ENCODE peak calls at places on chromosomes 1 and 21, in eight cellular contexts. Q is heart left ventricle, K is uterus, W is prostate gland, X is endothelial cell of umbilical vein, J is esophagus squamous epithelium, L is IMR-90, H is adrenal gland. P is an unnamed sample.

GRCh38 chr1:94925561-94926364 is 1.1 kb downstream of the CNN3 start:
- DNase-seq in Q (peak; percentile 82), J (no peak), X (peak; percentile 81), H (peak; percentile 76), W (peak; percentile 74), K (peak; percentile 89), L (peak; percentile 87), P (peak; percentile 69)

GRCh38 chr21:33951276-33952178 is 35.9 kb upstream of the ATP5PO start:
- DNase-seq in Q (no peak), K (no peak), X (no peak), H (no peak), L (peak; percentile 79), W (no peak), J (no peak), P (no peak)

GRCh38 chr1:54498383-54499096 is 49.5 kb upstream of the ACOT11 start:
- DNase-seq in L (no peak), H (no peak), J (no peak), Q (no peak), K (no peak), W (no peak), X (no peak), P (no peak)

GRCh38 chr1:11845641-11846335 is 1.8 kb downstream of the NPPA start:
- DNase-seq in Q (no peak), J (no peak), W (no peak), L (peak; percentile 24), K (no peak), X (peak; percentile 20), H (no peak), P (no peak)

GRCh38 chr1:168636642-168637111 is 60.3 kb downstream of the XCL1 start:
- DNase-seq in J (no peak), L (no peak), K (no peak), H (peak; percentile 15), X (no peak), Q (peak; percentile 39), W (no peak), P (no peak)

GRCh38 chr1:942864-943533 is 16.1 kb downstream of the NOC2L start:
- DNase-seq in K (peak; percentile 77), H (no peak), W (no peak), Q (peak; percentile 68), L (peak; percentile 61), X (no peak), J (no peak), P (no peak)

GRCh38 chr1:243939167-243939848 is 89.3 kb upstream of the AKT3 start:
- DNase-seq in J (no peak), X (peak; percentile 47), Q (no peak), K (no peak), W (no peak), L (peak; percentile 65), H (no peak), P (no peak)

GRCh38 chr21:17779486-17779885 is 39.7 kb downstream of the C21orf91 start:
- DNase-seq in J (no peak), H (no peak), L (no peak), Q (no peak), W (no peak), X (no peak), K (no peak), P (no peak)

GRCh38 chr1:62407398-62408009 is 29.3 kb upstream of the USP1 start:
- DNase-seq in J (no peak), H (no peak), X (peak; percentile 46), W (peak; percentile 38), Q (no peak), L (peak; percentile 55), K (no peak), P (peak; percentile 23)

GRCh38 chr21:26846036-26846931 is 1.1 kb upstream of the ADAMTS1 start:
- DNase-seq in K (peak; percentile 92), L (peak; percentile 82), H (peak; percentile 67), X (peak; percentile 59), J (no peak), Q (peak; percentile 93), W (peak; percentile 40), P (peak; percentile 73)

GRCh38 chr1:1019122-1019999 is 559 bp upstream of the AGRN start:
- DNase-seq in Q (peak; percentile 91), K (peak; percentile 76), J (no peak), X (peak; percentile 64), L (peak; percentile 75), H (peak; percentile 80), W (peak; percentile 78), P (peak; percentile 60)

GRCh38 chr21:15144026-15144425 is 79.2 kb upstream of the NRIP1 start:
- DNase-seq in K (no peak), L (no peak), Q (no peak), J (no peak), W (no peak), X (no peak), H (no peak), P (no peak)

GRCh38 chr21:42025392-42026071 is 15.4 kb upstream of the ZBTB21 start:
- DNase-seq in L (peak; percentile 94), X (no peak), W (no peak), J (no peak), H (peak; percentile 84), K (no peak), Q (no peak), P (no peak)

GRCh38 chr1:39255212-39255611 is 50.7 kb downstream of the MACF1 start:
- DNase-seq in J (no peak), X (no peak), L (peak; percentile 39), K (no peak), H (no peak), W (no peak), Q (no peak), P (no peak)

GRCh38 chr1:94110021-94110761 is 10.8 kb downstream of the ABCA4 start:
- DNase-seq in W (no peak), L (no peak), K (peak; percentile 9), H (no peak), Q (no peak), J (no peak), X (peak; percentile 82), P (no peak)

GRCh38 chr1:23657659-23658275 is 33.8 kb upstream of the RPL11 start:
- DNase-seq in Q (peak; percentile 44), J (no peak), K (no peak), W (no peak), L (peak; percentile 35), H (peak; percentile 47), X (peak; percentile 42), P (peak; percentile 50)

DNA sequence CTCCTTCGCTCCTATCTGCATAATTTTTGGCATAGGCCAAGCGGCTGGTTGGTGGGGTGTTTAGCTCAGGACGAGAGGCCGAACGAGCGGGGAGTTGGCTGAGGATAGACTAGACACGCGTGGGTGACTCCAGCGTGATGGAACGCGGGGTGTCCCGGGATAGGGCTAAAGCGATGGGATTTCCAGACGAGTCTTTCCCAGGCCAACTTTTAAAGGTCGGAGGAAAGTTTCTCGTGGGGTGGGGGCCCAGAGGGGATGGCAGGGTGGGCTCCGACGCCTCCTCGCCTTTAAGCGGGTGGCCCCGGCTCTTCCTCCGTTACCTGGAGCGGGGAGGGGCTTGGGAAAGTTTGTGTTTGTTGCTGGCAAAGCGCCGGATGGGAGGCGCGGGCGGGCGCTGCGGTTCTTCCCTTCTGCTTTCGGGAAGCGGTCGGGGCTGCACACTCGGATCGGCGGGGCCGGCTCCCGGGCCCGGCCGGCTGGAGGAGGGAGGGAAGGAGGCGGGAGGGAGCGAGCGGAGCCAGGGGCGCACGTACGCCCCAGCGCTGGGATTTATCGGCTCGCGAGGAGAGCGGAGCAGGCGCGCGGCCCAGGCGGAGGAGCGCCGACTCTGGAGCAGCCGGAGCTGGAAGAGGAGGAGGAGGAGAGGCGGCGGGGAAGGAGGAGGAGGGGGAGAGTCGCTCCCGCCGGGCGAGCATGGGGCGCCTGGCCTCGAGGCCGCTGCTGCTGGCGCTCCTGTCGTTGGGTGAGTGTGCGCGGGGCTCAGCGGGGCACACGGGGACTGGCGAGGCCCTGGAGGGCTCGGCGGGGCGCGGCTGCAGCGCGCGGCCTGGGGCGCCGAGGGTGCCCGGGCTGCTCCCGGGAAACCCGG is at the start of gene PTGFRN:
- DNase-seq in K (peak; percentile 81), X (peak; percentile 62), L (peak; percentile 6), W (peak; percentile 64), Q (peak; percentile 83), J (no peak), H (peak; percentile 79), P (peak; percentile 33)
- TF ChIP-seq POLR2A in K (no peak), X (no peak), L (no peak), W (peak; percentile 56), Q (no peak), J (no peak), H (peak; percentile 78), P (no peak)

GRCh38 chr1:154859786-154860153 is 10.3 kb downstream of the KCNN3 start:
- DNase-seq in J (no peak), H (no peak), W (no peak), K (no peak), Q (no peak), L (no peak), X (no peak), P (no peak)
- TF ChIP-seq POLR2A in J (no peak), H (no peak), W (no peak), K (no peak), Q (no peak), L (no peak), X (no peak), P (no peak)

GRCh38 chr1:235074335-235075120 is 54.1 kb downstream of the TOMM20 start:
- DNase-seq in L (peak; percentile 92), Q (peak; percentile 66), K (peak; percentile 58), W (peak; percentile 81), H (no peak), X (peak; percentile 78), J (no peak), P (no peak)

GRCh38 chr1:235073968-235074334 is 54.7 kb downstream of the TOMM20 start:
- DNase-seq in Q (no peak), X (no peak), J (no peak), L (no peak), K (no peak), W (peak; percentile 74), H (no peak), P (no peak)

GRCh38 chr1:235072096-235072495 is 56.5 kb downstream of the TOMM20 start:
- DNase-seq in J (no peak), K (no peak), H (no peak), Q (no peak), X (no peak), L (no peak), W (no peak), P (no peak)

GRCh38 chr1:235075121-235075954 is 53.3 kb downstream of the TOMM20 start:
- DNase-seq in J (no peak), W (peak; percentile 42), H (no peak), X (peak; percentile 92), K (peak; percentile 82), Q (peak; percentile 86), L (peak; percentile 97), P (no peak)

DNA sequence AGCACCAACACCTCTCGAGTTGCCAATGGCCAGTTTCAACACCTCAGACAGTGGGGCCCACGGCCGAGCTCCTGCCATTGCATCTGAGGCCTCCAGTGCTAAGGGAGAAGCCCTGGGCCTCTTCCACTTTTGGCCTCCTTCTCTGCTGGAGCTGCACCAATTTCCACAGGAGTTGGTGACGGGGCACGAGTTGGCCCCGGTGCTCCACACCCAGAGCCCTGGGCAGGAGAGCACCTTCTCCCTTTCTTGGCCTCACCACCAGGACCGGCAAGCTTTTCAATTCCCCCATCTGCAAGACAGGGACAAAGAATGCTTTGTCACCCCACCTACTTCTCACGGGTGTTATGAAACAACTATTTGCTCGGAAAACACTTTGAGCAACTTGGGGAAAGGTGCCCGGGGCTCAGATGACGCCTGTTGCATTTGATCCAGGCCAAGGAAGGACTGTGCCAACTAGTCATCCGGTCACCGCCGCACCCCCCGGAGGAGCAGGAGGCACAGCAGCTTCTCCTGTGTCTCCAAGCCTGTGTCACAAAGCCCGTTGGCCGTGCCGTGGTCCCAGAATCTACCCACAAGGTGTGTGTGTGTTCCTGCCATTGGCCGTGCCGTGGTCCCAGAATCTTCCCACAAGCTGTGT is 55.2 kb downstream of the TOMM20 start:
- DNase-seq in H (no peak), J (no peak), Q (peak; percentile 61), W (peak; percentile 95), L (no peak), K (no peak), X (no peak), P (no peak)
- TF ChIP-seq POLR2A in H (no peak), J (no peak), Q (no peak), W (peak; percentile 23), L (no peak), K (no peak), X (no peak), P (no peak)

GRCh38 chr1:116716391-116716790 is 37.8 kb upstream of the CD2 start:
- DNase-seq in L (no peak), J (no peak), W (no peak), Q (no peak), K (no peak), H (no peak), X (no peak), P (no peak)
- TF ChIP-seq POLR2A in L (no peak), J (no peak), W (no peak), Q (no peak), K (no peak), H (no peak), X (no peak), P (no peak)

P was measured in H54.